ENCODE peak calls at places on chromosome 6, in eight cellular contexts. One of them, this sample, is unnamed. For H3K9me3, the result is how much of the 10 kb centered on the place peaks cover.

GRCh38 chr6:40555092-40555491 is 32.1 kb downstream of the LRFN2 start:
- DNase-seq in PC-3: no peak
- DNase-seq in hepatocyte: no peak
- DNase-seq in GM23248: no peak
- DNase-seq in astrocyte: no peak
- DNase-seq in fibroblast of lung: no peak
- DNase-seq in endothelial cell of umbilical vein: no peak
- DNase-seq in keratinocyte: no peak
- DNase-seq in this sample: no peak

GRCh38 chr6:20706293-20707165 is 172.3 kb downstream of the CDKAL1 start:
- DNase-seq in hepatocyte: peak
- DNase-seq in fibroblast of lung: peak
- DNase-seq in keratinocyte: no peak
- DNase-seq in astrocyte: peak
- DNase-seq in PC-3: no peak
- DNase-seq in GM23248: peak
- DNase-seq in endothelial cell of umbilical vein: no peak
- DNase-seq in this sample: peak

GRCh38 chr6:132199343-132199742 is 201.9 kb downstream of the MOXD1 start:
- DNase-seq in fibroblast of lung: peak
- DNase-seq in keratinocyte: no peak
- DNase-seq in astrocyte: peak
- DNase-seq in endothelial cell of umbilical vein: peak
- DNase-seq in hepatocyte: no peak
- DNase-seq in PC-3: peak
- DNase-seq in GM23248: peak
- DNase-seq in this sample: no peak

GRCh38 chr6:170434114-170434820 is 118.8 kb downstream of the PSMB1 start:
- DNase-seq in keratinocyte: no peak
- DNase-seq in astrocyte: no peak
- DNase-seq in hepatocyte: no peak
- DNase-seq in PC-3: no peak
- DNase-seq in GM23248: no peak
- DNase-seq in fibroblast of lung: no peak
- DNase-seq in endothelial cell of umbilical vein: no peak
- DNase-seq in this sample: no peak

GRCh38 chr6:53567701-53568100 is 22.8 kb upstream of the GCLC start:
- DNase-seq in astrocyte: no peak
- DNase-seq in keratinocyte: no peak
- DNase-seq in fibroblast of lung: no peak
- DNase-seq in PC-3: no peak
- DNase-seq in hepatocyte: no peak
- DNase-seq in endothelial cell of umbilical vein: no peak
- DNase-seq in GM23248: no peak
- DNase-seq in this sample: no peak

GRCh38 chr6:90156861-90157260 is 139.8 kb downstream of the BACH2 start:
- DNase-seq in astrocyte: no peak
- DNase-seq in PC-3: peak
- DNase-seq in keratinocyte: no peak
- DNase-seq in hepatocyte: no peak
- DNase-seq in GM23248: no peak
- DNase-seq in endothelial cell of umbilical vein: no peak
- DNase-seq in fibroblast of lung: no peak
- DNase-seq in this sample: no peak

GRCh38 chr6:37258716-37259115 is 772 bp upstream of the TMEM217 start:
- DNase-seq in astrocyte: no peak
- DNase-seq in endothelial cell of umbilical vein: peak
- DNase-seq in PC-3: no peak
- DNase-seq in GM23248: peak
- DNase-seq in fibroblast of lung: no peak
- DNase-seq in hepatocyte: no peak
- DNase-seq in keratinocyte: no peak
- DNase-seq in this sample: no peak

GRCh38 chr6:75882734-75883133 is 133.7 kb downstream of the MYO6 start:
- DNase-seq in astrocyte: peak
- DNase-seq in fibroblast of lung: peak
- DNase-seq in PC-3: peak
- DNase-seq in keratinocyte: peak
- DNase-seq in hepatocyte: no peak
- DNase-seq in endothelial cell of umbilical vein: no peak
- DNase-seq in GM23248: peak
- DNase-seq in this sample: no peak

GRCh38 chr6:38567436-38567835 is 72.3 kb downstream of the BTBD9 start:
- DNase-seq in GM23248: peak
- DNase-seq in astrocyte: peak
- DNase-seq in fibroblast of lung: peak
- DNase-seq in PC-3: peak
- DNase-seq in hepatocyte: peak
- DNase-seq in endothelial cell of umbilical vein: peak
- DNase-seq in keratinocyte: no peak
- DNase-seq in this sample: peak

GRCh38 chr6:33966536-33966935 is 162.7 kb upstream of the MLN start:
- DNase-seq in keratinocyte: no peak
- DNase-seq in hepatocyte: no peak
- DNase-seq in endothelial cell of umbilical vein: no peak
- DNase-seq in astrocyte: no peak
- DNase-seq in GM23248: no peak
- DNase-seq in PC-3: no peak
- DNase-seq in fibroblast of lung: no peak
- DNase-seq in this sample: no peak

GRCh38 chr6:137806914-137807682 is 60.0 kb upstream of the TNFAIP3 start:
- DNase-seq in astrocyte: no peak
- DNase-seq in fibroblast of lung: no peak
- DNase-seq in PC-3: no peak
- DNase-seq in keratinocyte: no peak
- DNase-seq in endothelial cell of umbilical vein: no peak
- DNase-seq in hepatocyte: no peak
- DNase-seq in GM23248: no peak
- DNase-seq in this sample: no peak

GRCh38 chr6:42523158-42523814 is 40.5 kb upstream of the UBR2 start:
- DNase-seq in fibroblast of lung: no peak
- DNase-seq in astrocyte: peak
- DNase-seq in keratinocyte: no peak
- DNase-seq in endothelial cell of umbilical vein: no peak
- DNase-seq in GM23248: peak
- DNase-seq in hepatocyte: no peak
- DNase-seq in PC-3: no peak
- DNase-seq in this sample: peak

GRCh38 chr6:35065870-35066269 is 75.3 kb downstream of the TCP11 start:
- DNase-seq in keratinocyte: no peak
- DNase-seq in hepatocyte: no peak
- DNase-seq in astrocyte: no peak
- DNase-seq in GM23248: no peak
- DNase-seq in fibroblast of lung: no peak
- DNase-seq in PC-3: no peak
- DNase-seq in endothelial cell of umbilical vein: no peak
- DNase-seq in this sample: no peak

DNA sequence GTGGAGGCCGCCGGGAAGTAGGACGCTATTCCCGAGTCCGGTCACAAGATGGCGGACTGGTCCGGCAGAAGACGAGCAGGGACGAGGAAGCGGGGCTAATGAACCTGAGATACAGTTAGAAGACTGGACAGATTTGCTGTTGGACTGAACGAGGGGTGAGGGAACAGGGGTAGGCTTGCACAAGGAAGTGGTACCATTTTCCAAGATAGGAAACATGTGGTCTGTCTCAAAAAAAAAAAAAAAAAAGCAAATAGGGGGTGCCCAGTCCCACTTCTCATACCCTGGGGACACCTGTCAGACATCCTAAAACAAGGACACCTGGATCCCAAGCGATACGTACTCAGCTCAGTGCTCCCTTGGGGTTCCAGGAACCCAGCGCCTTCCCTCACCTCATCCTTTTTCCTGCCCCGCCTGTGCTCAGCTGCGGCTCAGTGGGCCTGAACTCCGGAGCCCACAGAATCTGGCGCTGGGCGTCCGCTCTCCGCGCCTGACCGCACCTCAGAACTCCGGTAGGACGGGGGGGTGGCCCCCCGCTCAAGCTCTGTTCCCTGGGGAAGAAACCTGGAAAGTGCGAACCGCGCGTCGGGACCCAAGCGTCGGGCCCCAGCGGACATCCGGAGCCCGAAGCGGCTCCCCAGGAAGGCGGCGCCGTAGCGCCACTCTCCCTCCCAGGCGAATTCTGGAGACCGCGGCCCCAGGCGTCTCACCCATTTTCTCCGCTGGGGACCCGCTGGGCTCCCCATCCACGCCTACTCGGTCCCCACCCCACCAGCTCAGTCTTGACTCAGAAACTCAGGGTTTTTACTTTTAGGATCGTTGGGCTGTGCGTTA is at the start of gene LY6G5C:
- DNase-seq in keratinocyte: peak
- DNase-seq in fibroblast of lung: peak
- DNase-seq in hepatocyte: peak
- DNase-seq in GM23248: peak
- DNase-seq in endothelial cell of umbilical vein: peak
- DNase-seq in astrocyte: peak
- DNase-seq in PC-3: peak
- DNase-seq in this sample: peak
- TF ChIP-seq EZH2 in keratinocyte: no peak
- TF ChIP-seq EZH2 in fibroblast of lung: no peak
- TF ChIP-seq EZH2 in hepatocyte: no peak
- TF ChIP-seq EZH2 in GM23248: no peak
- TF ChIP-seq EZH2 in endothelial cell of umbilical vein: no peak
- TF ChIP-seq EZH2 in astrocyte: no peak
- TF ChIP-seq EZH2 in PC-3: no peak
- TF ChIP-seq EZH2 in this sample: no peak

DNA sequence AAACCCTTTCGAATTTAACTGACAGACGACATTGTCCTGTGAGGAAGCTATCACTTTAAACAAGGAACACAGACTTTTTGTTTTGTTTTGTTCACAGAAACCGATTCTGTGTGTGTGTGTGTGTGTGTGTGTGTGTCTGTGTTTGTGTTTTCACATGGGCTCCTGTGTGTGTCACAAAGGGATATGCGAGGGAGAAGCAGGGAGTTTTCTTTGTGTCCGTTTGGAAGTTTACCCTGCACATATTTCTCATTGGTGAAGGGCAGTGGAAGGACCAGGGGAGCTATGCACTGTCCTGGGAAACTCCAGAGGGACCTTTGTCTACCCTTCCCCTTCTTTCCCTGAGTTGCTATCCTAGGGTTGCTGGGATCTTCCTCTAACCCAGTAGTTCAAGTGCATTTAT is 17.7 kb downstream of the POM121L2 start:
- DNase-seq in astrocyte: no peak
- DNase-seq in keratinocyte: no peak
- DNase-seq in fibroblast of lung: no peak
- DNase-seq in hepatocyte: no peak
- DNase-seq in GM23248: no peak
- DNase-seq in endothelial cell of umbilical vein: no peak
- DNase-seq in PC-3: peak
- DNase-seq in this sample: no peak
- H3K9me3 ChIP-seq in astrocyte: under half
- H3K9me3 ChIP-seq in keratinocyte: under half
- H3K9me3 ChIP-seq in fibroblast of lung: under half
- H3K9me3 ChIP-seq in hepatocyte: under half
- H3K9me3 ChIP-seq in GM23248: under half
- H3K9me3 ChIP-seq in endothelial cell of umbilical vein: under half
- H3K9me3 ChIP-seq in PC-3: under half
- H3K9me3 ChIP-seq in this sample: under half

GRCh38 chr6:166440729-166441128 is 58.0 kb upstream of the MPC1 start:
- DNase-seq in hepatocyte: no peak
- DNase-seq in fibroblast of lung: no peak
- DNase-seq in GM23248: no peak
- DNase-seq in astrocyte: no peak
- DNase-seq in PC-3: no peak
- DNase-seq in endothelial cell of umbilical vein: no peak
- DNase-seq in keratinocyte: no peak
- DNase-seq in this sample: no peak
- TF ChIP-seq EZH2 in hepatocyte: no peak
- TF ChIP-seq EZH2 in fibroblast of lung: no peak
- TF ChIP-seq EZH2 in GM23248: no peak
- TF ChIP-seq EZH2 in astrocyte: no peak
- TF ChIP-seq EZH2 in PC-3: no peak
- TF ChIP-seq EZH2 in endothelial cell of umbilical vein: no peak
- TF ChIP-seq EZH2 in keratinocyte: no peak
- TF ChIP-seq EZH2 in this sample: no peak

GRCh38 chr6:66926060-66926459 is 1219.0 kb upstream of the EYS start:
- DNase-seq in keratinocyte: no peak
- DNase-seq in endothelial cell of umbilical vein: no peak
- DNase-seq in fibroblast of lung: peak
- DNase-seq in PC-3: peak
- DNase-seq in hepatocyte: no peak
- DNase-seq in GM23248: peak
- DNase-seq in astrocyte: peak
- DNase-seq in this sample: peak
- H3K9me3 ChIP-seq in keratinocyte: under half
- H3K9me3 ChIP-seq in endothelial cell of umbilical vein: under half
- H3K9me3 ChIP-seq in fibroblast of lung: under half
- H3K9me3 ChIP-seq in PC-3: under half
- H3K9me3 ChIP-seq in hepatocyte: under half
- H3K9me3 ChIP-seq in GM23248: under half
- H3K9me3 ChIP-seq in astrocyte: under half
- H3K9me3 ChIP-seq in this sample: under half

GRCh38 chr6:168133707-168134398 is 54.8 kb upstream of the FRMD1 start:
- DNase-seq in PC-3: no peak
- DNase-seq in GM23248: peak
- DNase-seq in endothelial cell of umbilical vein: no peak
- DNase-seq in keratinocyte: no peak
- DNase-seq in hepatocyte: no peak
- DNase-seq in astrocyte: no peak
- DNase-seq in fibroblast of lung: no peak
- DNase-seq in this sample: no peak
- TF ChIP-seq EZH2 in PC-3: no peak
- TF ChIP-seq EZH2 in GM23248: no peak
- TF ChIP-seq EZH2 in endothelial cell of umbilical vein: no peak
- TF ChIP-seq EZH2 in keratinocyte: no peak
- TF ChIP-seq EZH2 in hepatocyte: no peak
- TF ChIP-seq EZH2 in astrocyte: no peak
- TF ChIP-seq EZH2 in fibroblast of lung: no peak
- TF ChIP-seq EZH2 in this sample: no peak